ENCODE peak calls at places on chromosomes 5 and 9, in six cellular contexts. One of them, this sample, is unnamed.

GRCh38 chr9:75909776-75910175 is 19.3 kb downstream of the PCSK5 start:
- DNase-seq in H9: no peak
- DNase-seq in IMR-90: no peak
- DNase-seq in mesendoderm: no peak
- DNase-seq in trophoblast cell: no peak
- DNase-seq in mesenchymal stem cell: no peak
- DNase-seq in this sample: no peak

GRCh38 chr9:88991066-88992030 is at the start of gene S1PR3:
- DNase-seq in H9: peak; percentile 82
- DNase-seq in IMR-90: no peak
- DNase-seq in mesendoderm: peak; percentile 79
- DNase-seq in trophoblast cell: peak; percentile 37
- DNase-seq in mesenchymal stem cell: peak; percentile 63
- DNase-seq in this sample: peak; percentile 72

GRCh38 chr9:108443278-108443633 is 412.5 kb downstream of the ACTL7B start:
- DNase-seq in H9: no peak
- DNase-seq in IMR-90: peak; percentile 31
- DNase-seq in mesendoderm: no peak
- DNase-seq in trophoblast cell: no peak
- DNase-seq in mesenchymal stem cell: peak; percentile 76
- DNase-seq in this sample: no peak

GRCh38 chr9:68560131-68560844 is 19.6 kb upstream of the TMEM252 start:
- DNase-seq in H9: peak; percentile 86
- DNase-seq in IMR-90: peak; percentile 84
- DNase-seq in mesendoderm: peak; percentile 88
- DNase-seq in trophoblast cell: peak; percentile 74
- DNase-seq in mesenchymal stem cell: peak; percentile 58
- DNase-seq in this sample: no peak

GRCh38 chr9:112553256-112553826 is 66.7 kb downstream of the KIAA1958 start:
- DNase-seq in H9: no peak
- DNase-seq in IMR-90: no peak
- DNase-seq in mesendoderm: no peak
- DNase-seq in trophoblast cell: no peak
- DNase-seq in mesenchymal stem cell: no peak
- DNase-seq in this sample: no peak

GRCh38 chr5:52893105-52893504 is 96.0 kb upstream of the ITGA2 start:
- DNase-seq in H9: no peak
- DNase-seq in IMR-90: peak; percentile 90
- DNase-seq in mesendoderm: no peak
- DNase-seq in trophoblast cell: no peak
- DNase-seq in mesenchymal stem cell: peak; percentile 48
- DNase-seq in this sample: no peak

GRCh38 chr5:117133198-117133597 is 558.6 kb upstream of the SEMA6A start:
- DNase-seq in H9: no peak
- DNase-seq in IMR-90: no peak
- DNase-seq in mesendoderm: no peak
- DNase-seq in trophoblast cell: no peak
- DNase-seq in mesenchymal stem cell: no peak
- DNase-seq in this sample: no peak

GRCh38 chr5:4879693-4880303 is 260.3 kb upstream of the ADAMTS16 start:
- DNase-seq in H9: peak; percentile 81
- DNase-seq in IMR-90: peak; percentile 47
- DNase-seq in mesendoderm: peak; percentile 80
- DNase-seq in trophoblast cell: peak; percentile 86
- DNase-seq in mesenchymal stem cell: peak; percentile 28
- DNase-seq in this sample: peak; percentile 77

GRCh38 chr5:150144211-150144801 is 11.3 kb downstream of the PDGFRB start:
- DNase-seq in H9: no peak
- DNase-seq in IMR-90: peak; percentile 86
- DNase-seq in mesendoderm: no peak
- DNase-seq in trophoblast cell: peak; percentile 34
- DNase-seq in mesenchymal stem cell: peak; percentile 81
- DNase-seq in this sample: no peak

GRCh38 chr5:160970605-160971191 is 118.7 kb upstream of the ATP10B start:
- DNase-seq in H9: no peak
- DNase-seq in IMR-90: no peak
- DNase-seq in mesendoderm: peak; percentile 57
- DNase-seq in trophoblast cell: peak; percentile 49
- DNase-seq in mesenchymal stem cell: no peak
- DNase-seq in this sample: no peak

GRCh38 chr5:126450388-126450787 is 27.2 kb downstream of the GRAMD2B start:
- DNase-seq in H9: no peak
- DNase-seq in IMR-90: no peak
- DNase-seq in mesendoderm: peak; percentile 23
- DNase-seq in trophoblast cell: no peak
- DNase-seq in mesenchymal stem cell: no peak
- DNase-seq in this sample: no peak

GRCh38 chr5:11785771-11786342 is 118.4 kb downstream of the CTNND2 start:
- DNase-seq in H9: no peak
- DNase-seq in IMR-90: no peak
- DNase-seq in mesendoderm: no peak
- DNase-seq in trophoblast cell: no peak
- DNase-seq in mesenchymal stem cell: no peak
- DNase-seq in this sample: no peak

GRCh38 chr9:87109182-87109581 is 161.9 kb upstream of the GAS1 start:
- DNase-seq in H9: no peak
- DNase-seq in IMR-90: peak; percentile 36
- DNase-seq in mesendoderm: no peak
- DNase-seq in trophoblast cell: no peak
- DNase-seq in mesenchymal stem cell: peak; percentile 30
- DNase-seq in this sample: no peak

GRCh38 chr9:136835162-136835931 is 6.9 kb upstream of the AJM1 start:
- DNase-seq in H9: no peak
- DNase-seq in IMR-90: no peak
- DNase-seq in mesendoderm: no peak
- DNase-seq in trophoblast cell: no peak
- DNase-seq in mesenchymal stem cell: no peak
- DNase-seq in this sample: no peak

GRCh38 chr5:158677490-158677838 is 422.3 kb downstream of the EBF1 start:
- DNase-seq in H9: no peak
- DNase-seq in IMR-90: no peak
- DNase-seq in mesendoderm: no peak
- DNase-seq in trophoblast cell: no peak
- DNase-seq in mesenchymal stem cell: no peak
- DNase-seq in this sample: no peak

GRCh38 chr5:5490774-5491347 is 68.4 kb downstream of the ICE1 start:
- DNase-seq in H9: no peak
- DNase-seq in IMR-90: no peak
- DNase-seq in mesendoderm: no peak
- DNase-seq in trophoblast cell: no peak
- DNase-seq in mesenchymal stem cell: no peak
- DNase-seq in this sample: no peak

GRCh38 chr5:179165421-179166170 is 105.4 kb downstream of the ZNF354C start:
- DNase-seq in H9: no peak
- DNase-seq in IMR-90: no peak
- DNase-seq in mesendoderm: no peak
- DNase-seq in trophoblast cell: no peak
- DNase-seq in mesenchymal stem cell: no peak
- DNase-seq in this sample: no peak

GRCh38 chr5:179870403-179870903 is 11.8 kb upstream of the MRNIP start:
- DNase-seq in H9: peak; percentile 81
- DNase-seq in IMR-90: peak; percentile 52
- DNase-seq in mesendoderm: peak; percentile 80
- DNase-seq in trophoblast cell: peak; percentile 55
- DNase-seq in mesenchymal stem cell: peak; percentile 55
- DNase-seq in this sample: no peak

GRCh38 chr5:172322028-172322965 is 38.7 kb upstream of the UBTD2 start:
- DNase-seq in H9: no peak
- DNase-seq in IMR-90: no peak
- DNase-seq in mesendoderm: no peak
- DNase-seq in trophoblast cell: no peak
- DNase-seq in mesenchymal stem cell: no peak
- DNase-seq in this sample: no peak

GRCh38 chr9:107487521-107488399 is 1.8 kb downstream of the KLF4 start:
- DNase-seq in H9: peak; percentile 85
- DNase-seq in IMR-90: no peak
- DNase-seq in mesendoderm: peak; percentile 84
- DNase-seq in trophoblast cell: peak; percentile 64
- DNase-seq in mesenchymal stem cell: peak; percentile 62
- DNase-seq in this sample: peak; percentile 69

GRCh38 chr5:11319851-11320580 is 559.0 kb upstream of the DAP start:
- DNase-seq in H9: no peak
- DNase-seq in IMR-90: peak; percentile 12
- DNase-seq in mesendoderm: no peak
- DNase-seq in trophoblast cell: peak; percentile 59
- DNase-seq in mesenchymal stem cell: peak; percentile 80
- DNase-seq in this sample: no peak

GRCh38 chr9:136502940-136503550 is 20.2 kb upstream of the SEC16A start:
- DNase-seq in H9: no peak
- DNase-seq in IMR-90: no peak
- DNase-seq in mesendoderm: no peak
- DNase-seq in trophoblast cell: no peak
- DNase-seq in mesenchymal stem cell: no peak
- DNase-seq in this sample: no peak

GRCh38 chr9:38107811-38108304 is 38.8 kb upstream of the SHB start:
- DNase-seq in H9: no peak
- DNase-seq in IMR-90: no peak
- DNase-seq in mesendoderm: peak; percentile 80
- DNase-seq in trophoblast cell: no peak
- DNase-seq in mesenchymal stem cell: no peak
- DNase-seq in this sample: peak; percentile 48

GRCh38 chr5:96243203-96243602 is 189.8 kb downstream of the PCSK1 start:
- DNase-seq in H9: no peak
- DNase-seq in IMR-90: peak; percentile 70
- DNase-seq in mesendoderm: no peak
- DNase-seq in trophoblast cell: peak; percentile 38
- DNase-seq in mesenchymal stem cell: no peak
- DNase-seq in this sample: no peak

GRCh38 chr9:78115073-78115472 is 83.5 kb upstream of the GNAQ start:
- DNase-seq in H9: no peak
- DNase-seq in IMR-90: no peak
- DNase-seq in mesendoderm: peak; percentile 57
- DNase-seq in trophoblast cell: peak; percentile 25
- DNase-seq in mesenchymal stem cell: peak; percentile 6
- DNase-seq in this sample: no peak

GRCh38 chr5:137191179-137191578 is 307.9 kb downstream of the SPOCK1 start:
- DNase-seq in H9: no peak
- DNase-seq in IMR-90: no peak
- DNase-seq in mesendoderm: no peak
- DNase-seq in trophoblast cell: no peak
- DNase-seq in mesenchymal stem cell: no peak
- DNase-seq in this sample: no peak

GRCh38 chr9:83059417-83059816 is 3.5 kb downstream of the RASEF start:
- DNase-seq in H9: no peak
- DNase-seq in IMR-90: no peak
- DNase-seq in mesendoderm: no peak
- DNase-seq in trophoblast cell: no peak
- DNase-seq in mesenchymal stem cell: no peak
- DNase-seq in this sample: no peak

GRCh38 chr9:129990269-129991005 is 52.6 kb downstream of the FNBP1 start:
- DNase-seq in H9: no peak
- DNase-seq in IMR-90: no peak
- DNase-seq in mesendoderm: no peak
- DNase-seq in trophoblast cell: peak; percentile 85
- DNase-seq in mesenchymal stem cell: peak; percentile 78
- DNase-seq in this sample: no peak

GRCh38 chr5:34957299-34957698 is 27.9 kb downstream of the DNAJC21 start:
- DNase-seq in H9: no peak
- DNase-seq in IMR-90: peak; percentile 31
- DNase-seq in mesendoderm: no peak
- DNase-seq in trophoblast cell: peak; percentile 7
- DNase-seq in mesenchymal stem cell: peak; percentile 21
- DNase-seq in this sample: no peak

GRCh38 chr5:105259581-105260217 is 1697.1 kb upstream of the NUDT12 start:
- DNase-seq in H9: no peak
- DNase-seq in IMR-90: no peak
- DNase-seq in mesendoderm: peak; percentile 26
- DNase-seq in trophoblast cell: peak; percentile 90
- DNase-seq in mesenchymal stem cell: no peak
- DNase-seq in this sample: no peak
- H2BK5ac ChIP-seq in H9: no peak overlapping the region
- H2BK5ac ChIP-seq in IMR-90: no peak overlapping the region
- H2BK5ac ChIP-seq in mesendoderm: no peak overlapping the region
- H2BK5ac ChIP-seq in trophoblast cell: no peak overlapping the region
- H2BK5ac ChIP-seq in mesenchymal stem cell: no peak overlapping the region
- H2BK5ac ChIP-seq in this sample: no peak overlapping the region

GRCh38 chr9:127224178-127224882 is 40.2 kb upstream of the GARNL3 start:
- DNase-seq in H9: peak; percentile 99
- DNase-seq in IMR-90: peak; percentile 69
- DNase-seq in mesendoderm: peak; percentile 98
- DNase-seq in trophoblast cell: peak; percentile 93
- DNase-seq in mesenchymal stem cell: peak; percentile 88
- DNase-seq in this sample: peak; percentile 96
- H2BK5ac ChIP-seq in H9: no peak overlapping the region
- H2BK5ac ChIP-seq in IMR-90: peak overlapping the region; percentile 40
- H2BK5ac ChIP-seq in mesendoderm: no peak overlapping the region
- H2BK5ac ChIP-seq in trophoblast cell: peak overlapping the region; percentile 72
- H2BK5ac ChIP-seq in mesenchymal stem cell: no peak overlapping the region
- H2BK5ac ChIP-seq in this sample: no peak overlapping the region

DNA sequence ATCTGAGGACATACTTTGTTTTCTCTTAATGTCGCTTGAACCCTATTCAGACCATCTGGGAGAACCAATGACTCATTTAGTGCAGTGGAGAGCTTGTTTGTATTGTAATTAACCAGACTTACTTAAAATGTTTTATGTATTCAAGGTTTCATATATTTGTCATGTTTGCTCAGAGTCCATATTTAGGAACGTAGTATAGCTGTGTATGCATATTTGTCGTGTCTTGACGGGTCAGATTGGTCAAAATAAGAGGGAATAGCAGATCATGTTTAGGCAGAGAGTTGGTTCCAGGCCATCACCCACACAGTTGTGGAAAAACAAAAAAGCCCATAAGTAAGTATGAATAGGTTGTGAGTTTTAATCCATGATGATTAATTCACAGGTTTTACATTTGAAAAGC is 150.0 kb upstream of the NTRK2 start:
- DNase-seq in H9: no peak
- DNase-seq in IMR-90: no peak
- DNase-seq in mesendoderm: no peak
- DNase-seq in trophoblast cell: no peak
- DNase-seq in mesenchymal stem cell: no peak
- DNase-seq in this sample: no peak
- H2BK5ac ChIP-seq in H9: no peak overlapping the region
- H2BK5ac ChIP-seq in IMR-90: no peak overlapping the region
- H2BK5ac ChIP-seq in mesendoderm: no peak overlapping the region
- H2BK5ac ChIP-seq in trophoblast cell: no peak overlapping the region
- H2BK5ac ChIP-seq in mesenchymal stem cell: no peak overlapping the region
- H2BK5ac ChIP-seq in this sample: no peak overlapping the region

DNA sequence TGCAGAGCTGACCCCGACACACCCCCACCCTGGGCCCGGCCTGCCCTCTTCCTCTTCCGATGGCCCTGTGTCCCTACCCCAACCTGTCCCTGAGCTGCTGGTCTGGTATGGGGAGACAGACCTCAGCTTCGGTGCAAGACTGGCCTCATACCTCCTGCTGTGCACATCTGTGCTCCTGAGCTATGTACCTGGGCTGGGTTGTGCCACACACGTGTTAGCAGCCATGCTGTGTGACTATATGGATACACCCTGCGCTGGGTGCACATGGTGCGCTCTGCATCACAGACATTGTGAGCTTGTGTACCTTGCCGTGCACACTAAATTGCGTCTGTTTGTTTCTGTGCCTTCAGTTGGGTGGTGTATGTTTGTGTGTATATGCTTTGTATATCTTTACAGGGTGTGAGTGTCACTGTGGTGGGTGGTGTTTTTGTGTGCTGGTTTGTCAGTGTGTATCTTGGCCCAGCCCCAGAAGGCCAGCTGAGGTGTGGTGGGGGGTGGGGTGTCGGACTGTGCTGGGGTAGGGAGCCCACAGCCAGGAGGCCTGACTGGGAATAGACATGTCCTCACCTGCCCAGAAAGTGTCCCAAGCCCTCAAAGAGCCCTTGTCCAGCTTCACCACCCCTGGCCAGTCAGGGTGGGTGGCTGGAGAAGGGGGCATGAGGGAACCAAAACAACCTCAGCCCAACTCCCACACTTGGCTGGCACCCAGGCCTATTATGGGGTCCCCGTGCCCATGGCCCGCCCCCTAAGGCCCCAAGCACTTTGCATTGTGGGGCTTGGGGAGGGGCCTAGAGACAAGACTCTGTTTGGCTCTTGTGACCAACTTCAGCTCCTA is 56.6 kb upstream of the PSD2 start:
- DNase-seq in H9: no peak
- DNase-seq in IMR-90: no peak
- DNase-seq in mesendoderm: no peak
- DNase-seq in trophoblast cell: no peak
- DNase-seq in mesenchymal stem cell: no peak
- DNase-seq in this sample: no peak
- H2BK5ac ChIP-seq in H9: no peak overlapping the region
- H2BK5ac ChIP-seq in IMR-90: no peak overlapping the region
- H2BK5ac ChIP-seq in mesendoderm: peak overlapping the region; percentile 58
- H2BK5ac ChIP-seq in trophoblast cell: no peak overlapping the region
- H2BK5ac ChIP-seq in mesenchymal stem cell: peak overlapping the region; percentile 8
- H2BK5ac ChIP-seq in this sample: no peak overlapping the region

This sample was measured in neuronal stem cell.